ENCODE peak calls at places on chromosomes 16 and 17, in five cellular contexts. One of them, this sample, is unnamed.

GRCh38 chr17:76075364-76076099 is 951 bp downstream of the GALR2 start:
- DNase-seq in neuronal stem cell: no peak
- DNase-seq in H9: peak
- DNase-seq in IMR-90: no peak
- DNase-seq in mesenchymal stem cell: peak
- DNase-seq in this sample: no peak

GRCh38 chr17:42120161-42121065 is 754 bp downstream of the KAT2A start:
- DNase-seq in neuronal stem cell: no peak
- DNase-seq in H9: peak
- DNase-seq in IMR-90: no peak
- DNase-seq in mesenchymal stem cell: no peak
- DNase-seq in this sample: no peak

GRCh38 chr17:36092228-36092627 is 2.3 kb upstream of the CCL3 start:
- DNase-seq in neuronal stem cell: no peak
- DNase-seq in H9: peak
- DNase-seq in IMR-90: no peak
- DNase-seq in mesenchymal stem cell: no peak
- DNase-seq in this sample: no peak

GRCh38 chr16:67387479-67388079 is 5.7 kb downstream of the TPPP3 start:
- DNase-seq in neuronal stem cell: no peak
- DNase-seq in H9: no peak
- DNase-seq in IMR-90: no peak
- DNase-seq in mesenchymal stem cell: no peak
- DNase-seq in this sample: no peak

GRCh38 chr17:60604686-60605334 is 4.8 kb downstream of the PPM1D start:
- DNase-seq in neuronal stem cell: no peak
- DNase-seq in H9: no peak
- DNase-seq in IMR-90: peak
- DNase-seq in mesenchymal stem cell: peak
- DNase-seq in this sample: peak

GRCh38 chr16:67185003-67185865 is 1.5 kb upstream of the MATCAP1 start:
- DNase-seq in neuronal stem cell: peak
- DNase-seq in H9: peak
- DNase-seq in IMR-90: peak
- DNase-seq in mesenchymal stem cell: peak
- DNase-seq in this sample: peak

GRCh38 chr17:15918261-15918660 is 26.7 kb upstream of the ADORA2B start:
- DNase-seq in neuronal stem cell: no peak
- DNase-seq in H9: no peak
- DNase-seq in IMR-90: no peak
- DNase-seq in mesenchymal stem cell: no peak
- DNase-seq in this sample: no peak

GRCh38 chr17:918102-918740 is 61.4 kb downstream of the NXN start:
- DNase-seq in neuronal stem cell: no peak
- DNase-seq in H9: no peak
- DNase-seq in IMR-90: no peak
- DNase-seq in mesenchymal stem cell: no peak
- DNase-seq in this sample: no peak

GRCh38 chr17:64384253-64385186 is 6.1 kb downstream of the PECAM1 start:
- DNase-seq in neuronal stem cell: no peak
- DNase-seq in H9: no peak
- DNase-seq in IMR-90: no peak
- DNase-seq in mesenchymal stem cell: peak
- DNase-seq in this sample: no peak

GRCh38 chr16:726438-727290 is at the start of the genes CCDC78 and HAGHL:
- DNase-seq in neuronal stem cell: no peak
- DNase-seq in H9: peak
- DNase-seq in IMR-90: peak
- DNase-seq in mesenchymal stem cell: peak
- DNase-seq in this sample: peak

GRCh38 chr17:50769884-50770283 is 2.6 kb upstream of the ANKRD40CL start:
- DNase-seq in neuronal stem cell: no peak
- DNase-seq in H9: peak
- DNase-seq in IMR-90: no peak
- DNase-seq in mesenchymal stem cell: no peak
- DNase-seq in this sample: no peak

GRCh38 chr17:50774225-50774803 is 7.0 kb upstream of the ANKRD40CL start:
- DNase-seq in neuronal stem cell: no peak
- DNase-seq in H9: peak
- DNase-seq in IMR-90: no peak
- DNase-seq in mesenchymal stem cell: no peak
- DNase-seq in this sample: no peak

GRCh38 chr17:50768348-50768761 is 1.0 kb upstream of the ANKRD40CL start:
- DNase-seq in neuronal stem cell: no peak
- DNase-seq in H9: peak
- DNase-seq in IMR-90: no peak
- DNase-seq in mesenchymal stem cell: no peak
- DNase-seq in this sample: no peak

GRCh38 chr17:50767446-50767845 is at the start of gene ANKRD40CL:
- DNase-seq in neuronal stem cell: no peak
- DNase-seq in H9: peak
- DNase-seq in IMR-90: no peak
- DNase-seq in mesenchymal stem cell: no peak
- DNase-seq in this sample: no peak

GRCh38 chr17:50772251-50772650 is 4.9 kb upstream of the ANKRD40CL start:
- DNase-seq in neuronal stem cell: no peak
- DNase-seq in H9: peak
- DNase-seq in IMR-90: no peak
- DNase-seq in mesenchymal stem cell: no peak
- DNase-seq in this sample: no peak
- H4K91ac ChIP-seq in neuronal stem cell: no peak
- H4K91ac ChIP-seq in H9: no peak
- H4K91ac ChIP-seq in IMR-90: no peak
- H4K91ac ChIP-seq in mesenchymal stem cell: no peak
- H4K91ac ChIP-seq in this sample: no peak

DNA sequence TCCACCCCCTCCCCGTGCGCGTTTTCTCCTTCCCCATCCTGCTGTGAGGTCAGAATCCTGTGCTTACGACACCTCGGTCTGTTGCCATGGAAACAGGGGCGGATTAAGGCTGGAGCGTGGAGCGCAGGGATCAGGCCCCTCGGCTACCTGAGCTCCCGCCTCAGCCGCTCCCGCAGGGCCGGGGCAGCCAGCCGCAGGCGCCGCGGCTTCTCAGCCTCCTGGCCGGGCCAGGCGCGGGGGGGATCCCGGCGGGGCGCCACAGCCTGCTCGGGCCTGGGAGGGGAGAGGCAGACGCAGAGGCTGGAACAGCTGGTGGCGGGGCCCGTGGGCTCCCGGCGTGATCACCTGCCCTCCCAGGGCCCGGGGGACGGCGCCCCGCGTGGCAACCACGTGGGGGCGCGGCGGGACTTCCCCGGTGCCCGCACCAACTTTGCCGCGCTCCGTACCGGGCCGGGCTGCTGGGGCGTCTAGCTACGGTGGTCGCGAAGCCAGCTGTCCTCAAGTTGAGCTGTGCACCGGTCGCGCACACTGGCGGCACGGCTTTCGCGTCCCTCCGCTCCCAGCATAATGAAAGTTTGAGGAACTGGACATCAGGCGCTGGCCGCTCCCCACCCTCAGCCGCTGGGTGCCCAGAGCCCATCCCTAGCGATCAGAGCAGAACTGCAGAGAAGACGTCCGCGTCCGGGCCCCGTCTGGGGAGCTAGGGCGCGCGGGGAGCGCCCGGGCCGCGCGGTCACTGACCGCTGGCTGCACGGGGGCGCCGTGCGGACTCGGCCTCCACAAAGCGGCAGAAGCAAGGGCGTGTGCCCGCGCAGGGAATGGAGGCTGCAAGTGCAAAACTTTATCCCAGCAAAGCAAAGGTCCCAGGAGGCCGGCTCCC is 1.2 kb downstream of the RTN4RL1 start:
- DNase-seq in neuronal stem cell: peak
- DNase-seq in H9: peak
- DNase-seq in IMR-90: peak
- DNase-seq in mesenchymal stem cell: peak
- DNase-seq in this sample: peak
- H3K4me2 ChIP-seq in neuronal stem cell: peak
- H3K4me2 ChIP-seq in H9: peak
- H3K4me2 ChIP-seq in IMR-90: peak
- H3K4me2 ChIP-seq in mesenchymal stem cell: peak
- H3K4me2 ChIP-seq in this sample: peak

DNA sequence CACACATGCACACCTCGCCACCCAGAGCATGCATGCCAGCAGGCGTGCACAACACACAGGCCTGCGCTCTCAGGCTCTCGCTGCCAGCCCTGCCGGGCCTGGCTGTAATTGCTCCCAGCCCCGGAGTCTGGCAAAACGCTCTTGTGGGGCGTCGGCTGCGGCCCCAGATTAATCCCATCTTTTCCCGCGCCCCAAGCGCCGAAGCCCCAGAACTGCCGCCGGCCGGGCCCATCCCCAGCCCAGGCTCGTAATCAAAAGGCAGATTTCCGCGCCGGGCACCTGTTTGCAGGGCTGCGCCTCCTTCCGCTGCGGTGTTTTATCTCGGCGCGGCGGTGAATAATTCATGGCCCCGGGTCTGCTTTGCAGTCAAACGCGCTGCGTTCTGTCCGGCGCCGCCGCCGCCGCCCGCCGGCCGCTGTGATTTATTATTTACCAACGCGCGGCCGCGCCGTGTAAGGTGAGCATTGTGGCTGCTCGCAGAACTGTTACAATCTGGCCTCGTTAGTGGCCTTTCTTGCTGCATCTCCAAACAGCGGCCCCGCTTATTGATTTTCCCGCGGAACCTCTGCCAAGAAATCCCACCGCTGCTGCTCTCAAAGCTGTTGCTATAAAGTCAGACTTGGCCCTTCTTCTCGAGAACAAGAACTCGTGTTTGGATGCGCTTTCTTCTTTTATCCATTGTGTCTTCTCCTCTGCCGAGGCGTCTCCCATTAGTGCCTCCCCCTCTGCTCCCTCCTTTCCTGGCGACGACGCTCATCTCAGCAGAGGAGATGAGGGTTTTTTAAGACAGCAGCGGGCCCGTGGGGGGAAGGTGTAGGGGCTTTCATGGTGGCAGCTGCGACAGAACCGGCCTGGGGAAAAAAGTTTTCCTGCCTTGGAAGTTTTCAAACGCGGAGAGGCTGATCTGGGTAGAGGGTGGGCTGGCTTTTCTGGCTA is 126.2 kb downstream of the IRX5 start:
- DNase-seq in neuronal stem cell: peak
- DNase-seq in H9: peak
- DNase-seq in IMR-90: no peak
- DNase-seq in mesenchymal stem cell: no peak
- DNase-seq in this sample: no peak
- H4K91ac ChIP-seq in neuronal stem cell: no peak
- H4K91ac ChIP-seq in H9: no peak
- H4K91ac ChIP-seq in IMR-90: no peak
- H4K91ac ChIP-seq in mesenchymal stem cell: no peak
- H4K91ac ChIP-seq in this sample: no peak

GRCh38 chr17:80216473-80217456 is 3.4 kb downstream of the SGSH start:
- DNase-seq in neuronal stem cell: no peak
- DNase-seq in H9: no peak
- DNase-seq in IMR-90: no peak
- DNase-seq in mesenchymal stem cell: no peak
- DNase-seq in this sample: no peak

GRCh38 chr17:80219777-80220708 is at the start of the genes SGSH and SLC26A11:
- DNase-seq in neuronal stem cell: peak
- DNase-seq in H9: peak
- DNase-seq in IMR-90: peak
- DNase-seq in mesenchymal stem cell: peak
- DNase-seq in this sample: peak

GRCh38 chr17:80218391-80218790 is 1.7 kb downstream of the SGSH start:
- DNase-seq in neuronal stem cell: no peak
- DNase-seq in H9: no peak
- DNase-seq in IMR-90: no peak
- DNase-seq in mesenchymal stem cell: no peak
- DNase-seq in this sample: no peak

GRCh38 chr17:80219013-80219776 is 938 bp downstream of the SGSH start:
- DNase-seq in neuronal stem cell: no peak
- DNase-seq in H9: peak
- DNase-seq in IMR-90: peak
- DNase-seq in mesenchymal stem cell: peak
- DNase-seq in this sample: peak

DNA sequence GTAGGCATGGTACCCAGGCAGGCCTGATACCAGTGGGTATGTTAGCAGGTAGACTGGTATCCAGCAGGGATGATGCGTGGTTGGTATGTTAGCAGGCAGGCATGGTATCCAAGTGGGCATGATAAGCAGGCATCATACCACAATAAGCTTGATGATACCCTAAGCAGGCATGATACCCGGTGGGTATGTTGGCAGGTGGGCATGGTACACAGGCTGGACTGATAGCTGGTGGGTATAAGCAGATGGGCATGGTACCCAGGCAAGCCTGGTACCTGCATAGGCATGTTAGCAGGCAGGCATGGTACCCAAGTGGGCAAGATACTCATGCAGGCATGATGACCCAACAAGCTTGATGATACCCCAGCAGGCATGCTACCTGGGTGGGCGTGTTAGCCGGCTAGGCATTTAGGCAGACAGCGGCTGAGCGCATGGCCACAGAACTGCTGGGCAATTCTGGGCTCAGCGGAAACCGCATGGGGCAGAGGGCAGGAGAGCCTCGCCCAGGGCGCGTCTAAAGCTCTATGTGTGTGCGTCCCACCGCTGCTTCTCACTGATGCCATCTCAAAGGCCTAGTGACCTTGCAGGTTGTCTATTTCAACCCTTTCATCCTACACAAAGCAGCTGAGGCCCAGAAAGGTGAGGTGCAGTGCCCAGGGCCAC is 2.3 kb downstream of the SGSH start:
- DNase-seq in neuronal stem cell: no peak
- DNase-seq in H9: no peak
- DNase-seq in IMR-90: no peak
- DNase-seq in mesenchymal stem cell: no peak
- DNase-seq in this sample: no peak
- H3K4me2 ChIP-seq in neuronal stem cell: no peak
- H3K4me2 ChIP-seq in H9: no peak
- H3K4me2 ChIP-seq in IMR-90: no peak
- H3K4me2 ChIP-seq in mesenchymal stem cell: no peak
- H3K4me2 ChIP-seq in this sample: no peak

DNA sequence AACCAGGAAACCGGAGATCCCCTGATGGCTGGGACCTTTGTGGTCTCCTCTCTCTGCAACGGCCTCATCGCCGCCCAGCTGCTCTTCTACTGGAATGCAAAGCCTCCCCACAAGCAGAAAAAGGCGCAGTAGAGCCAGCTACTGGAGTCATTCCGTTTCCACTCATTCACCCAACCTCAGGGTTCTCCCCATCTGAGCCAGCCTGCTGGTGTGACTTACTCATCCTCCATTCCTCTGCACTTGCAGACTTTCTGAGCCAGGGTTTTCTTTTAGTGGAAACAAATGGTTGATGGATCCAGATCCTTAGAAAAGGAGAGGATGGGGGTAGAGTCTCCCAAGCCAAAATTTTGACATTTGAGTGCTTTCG is 2.5 kb downstream of the SOX15 start:
- DNase-seq in neuronal stem cell: no peak
- DNase-seq in H9: no peak
- DNase-seq in IMR-90: peak
- DNase-seq in mesenchymal stem cell: peak
- DNase-seq in this sample: no peak
- H4K91ac ChIP-seq in neuronal stem cell: no peak
- H4K91ac ChIP-seq in H9: no peak
- H4K91ac ChIP-seq in IMR-90: peak
- H4K91ac ChIP-seq in mesenchymal stem cell: no peak
- H4K91ac ChIP-seq in this sample: no peak

DNA sequence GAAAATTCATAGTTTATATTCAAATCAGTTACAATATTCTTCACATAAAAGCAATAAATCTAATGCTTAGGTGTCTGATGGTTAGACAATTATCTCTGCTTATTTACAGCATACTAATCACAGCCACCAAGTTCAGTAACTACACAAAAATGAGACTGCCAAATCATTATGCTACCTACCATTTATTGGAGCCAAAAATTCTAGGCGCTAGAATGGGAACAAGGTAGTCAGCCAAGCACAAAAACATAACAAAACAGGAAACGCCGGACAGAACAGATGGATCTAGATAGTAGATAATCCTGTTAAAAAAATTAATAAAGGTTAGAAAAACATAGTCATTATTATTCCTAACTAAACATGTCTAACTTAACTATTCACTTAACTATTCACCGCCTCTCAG is 3.6 kb downstream of the ARL6IP1 start:
- DNase-seq in neuronal stem cell: no peak
- DNase-seq in H9: no peak
- DNase-seq in IMR-90: no peak
- DNase-seq in mesenchymal stem cell: no peak
- DNase-seq in this sample: no peak
- H3K4me2 ChIP-seq in neuronal stem cell: no peak
- H3K4me2 ChIP-seq in H9: no peak
- H3K4me2 ChIP-seq in IMR-90: no peak
- H3K4me2 ChIP-seq in mesenchymal stem cell: no peak
- H3K4me2 ChIP-seq in this sample: no peak